ENCODE peak calls at places on chromosomes 16 and 17, in four cellular contexts. One of them, this sample, is unnamed.

GRCh38 chr17:7716901-7717755 is at the start of gene DNAH2:
- DNase-seq in astrocyte of the cerebellum: peak
- DNase-seq in A549: peak
- DNase-seq in mucosa of descending colon: peak
- DNase-seq in this sample: peak

GRCh38 chr17:42107597-42108576 is 4.6 kb downstream of the DHX58 start:
- DNase-seq in astrocyte of the cerebellum: no peak
- DNase-seq in A549: peak
- DNase-seq in mucosa of descending colon: peak
- DNase-seq in this sample: no peak

GRCh38 chr17:74968361-74968780 is 4.2 kb downstream of the HID1 start:
- DNase-seq in astrocyte of the cerebellum: no peak
- DNase-seq in mucosa of descending colon: peak
- DNase-seq in A549: no peak
- DNase-seq in this sample: no peak

GRCh38 chr17:57195790-57196460 is 60.4 kb upstream of the MSI2 start:
- DNase-seq in mucosa of descending colon: no peak
- DNase-seq in A549: no peak
- DNase-seq in astrocyte of the cerebellum: no peak
- DNase-seq in this sample: no peak

GRCh38 chr17:47813512-47814031 is 8.0 kb downstream of the OSBPL7 start:
- DNase-seq in A549: no peak
- DNase-seq in astrocyte of the cerebellum: no peak
- DNase-seq in mucosa of descending colon: no peak
- DNase-seq in this sample: no peak

GRCh38 chr16:88560722-88561484 is 9.3 kb upstream of the ZC3H18 start:
- DNase-seq in mucosa of descending colon: peak
- DNase-seq in A549: no peak
- DNase-seq in astrocyte of the cerebellum: peak
- DNase-seq in this sample: no peak

GRCh38 chr16:15041260-15042011 is 14.4 kb downstream of the NTAN1 start:
- DNase-seq in A549: no peak
- DNase-seq in astrocyte of the cerebellum: no peak
- DNase-seq in mucosa of descending colon: peak
- DNase-seq in this sample: no peak

GRCh38 chr17:18993876-18994275 is 10.7 kb downstream of the FAM83G start:
- DNase-seq in A549: no peak
- DNase-seq in astrocyte of the cerebellum: no peak
- DNase-seq in mucosa of descending colon: no peak
- DNase-seq in this sample: no peak

GRCh38 chr17:67585077-67585602 is 132.6 kb upstream of the NOL11 start:
- DNase-seq in A549: no peak
- DNase-seq in astrocyte of the cerebellum: no peak
- DNase-seq in mucosa of descending colon: no peak
- DNase-seq in this sample: no peak

GRCh38 chr17:77318491-77319210 is 177.9 kb downstream of the SEC14L1 start:
- DNase-seq in astrocyte of the cerebellum: no peak
- DNase-seq in mucosa of descending colon: peak
- DNase-seq in A549: no peak
- DNase-seq in this sample: no peak

DNA sequence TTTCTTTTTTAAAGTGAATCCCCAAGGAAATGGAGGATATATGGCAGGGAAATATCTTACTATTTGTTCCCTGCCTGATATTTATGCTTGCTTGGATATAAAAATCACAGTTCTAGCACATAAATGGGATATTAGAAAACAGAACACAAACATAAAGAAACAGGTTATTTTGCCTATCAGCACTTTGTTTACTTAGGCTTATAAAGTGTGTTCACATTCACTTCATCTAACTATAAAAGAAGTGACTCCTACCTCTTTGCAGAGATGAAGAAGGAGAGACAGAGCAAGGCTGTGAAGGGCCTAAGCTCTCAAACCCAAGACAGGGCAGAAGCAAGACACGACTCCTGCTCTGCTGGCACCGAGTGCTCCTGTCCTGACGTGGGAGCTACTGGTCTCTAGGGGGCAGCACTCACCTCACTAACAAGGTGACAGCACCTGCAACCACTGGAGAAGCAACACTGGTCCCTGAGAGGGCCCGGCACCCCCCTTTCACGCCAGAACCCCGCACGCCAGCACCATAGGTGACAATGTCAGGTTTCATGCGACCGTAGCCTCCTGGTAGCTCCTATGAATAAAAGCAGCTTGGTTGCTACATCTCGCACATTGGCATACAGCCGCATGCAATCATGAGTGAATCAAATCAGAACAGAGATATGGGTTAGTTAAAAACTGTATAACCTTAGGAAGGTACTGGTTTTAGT is 32.0 kb downstream of the MBTPS1 start:
- DNase-seq in A549: peak
- DNase-seq in astrocyte of the cerebellum: peak
- DNase-seq in mucosa of descending colon: peak
- DNase-seq in this sample: peak
- H3K4me3 ChIP-seq in A549: no peak
- H3K4me3 ChIP-seq in astrocyte of the cerebellum: no peak
- H3K4me3 ChIP-seq in mucosa of descending colon: no peak
- H3K4me3 ChIP-seq in this sample: no peak

GRCh38 chr16:54460254-54460860 is 173.8 kb upstream of the IRX3 start:
- DNase-seq in astrocyte of the cerebellum: no peak
- DNase-seq in A549: no peak
- DNase-seq in mucosa of descending colon: no peak
- DNase-seq in this sample: no peak
- H3K4me3 ChIP-seq in astrocyte of the cerebellum: no peak
- H3K4me3 ChIP-seq in A549: no peak
- H3K4me3 ChIP-seq in mucosa of descending colon: no peak
- H3K4me3 ChIP-seq in this sample: no peak

DNA sequence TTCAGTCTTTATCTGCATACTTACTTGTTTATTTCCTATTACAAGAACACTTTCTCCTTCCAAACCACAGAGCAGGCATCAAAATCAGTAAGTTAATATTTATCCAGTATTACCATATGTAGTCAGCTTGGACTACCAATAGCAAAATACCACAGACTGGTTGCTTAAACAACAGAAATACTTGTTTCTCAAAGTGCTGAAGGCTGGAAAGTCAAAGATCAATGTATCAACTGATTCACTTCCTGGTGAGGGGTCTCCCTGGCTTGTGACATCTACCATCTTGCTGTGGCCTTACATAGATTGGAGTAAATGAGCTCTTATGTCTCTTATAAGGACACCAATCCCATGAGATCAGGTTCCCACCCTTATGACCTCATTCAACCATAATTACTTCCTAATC is 2.6 kb downstream of the STXBP4 start:
- DNase-seq in mucosa of descending colon: no peak
- DNase-seq in A549: no peak
- DNase-seq in astrocyte of the cerebellum: no peak
- DNase-seq in this sample: no peak
- H3K4me3 ChIP-seq in mucosa of descending colon: no peak
- H3K4me3 ChIP-seq in A549: no peak
- H3K4me3 ChIP-seq in astrocyte of the cerebellum: no peak
- H3K4me3 ChIP-seq in this sample: no peak

GRCh38 chr17:1323336-1323735 is 43.9 kb downstream of the TRARG1 start:
- DNase-seq in astrocyte of the cerebellum: no peak
- DNase-seq in mucosa of descending colon: no peak
- DNase-seq in A549: no peak
- DNase-seq in this sample: no peak
- H3K4me3 ChIP-seq in astrocyte of the cerebellum: no peak
- H3K4me3 ChIP-seq in mucosa of descending colon: no peak
- H3K4me3 ChIP-seq in A549: no peak
- H3K4me3 ChIP-seq in this sample: no peak

GRCh38 chr17:17453088-17453487 is 23.7 kb upstream of the MED9 start:
- DNase-seq in astrocyte of the cerebellum: no peak
- DNase-seq in mucosa of descending colon: no peak
- DNase-seq in A549: no peak
- DNase-seq in this sample: no peak

GRCh38 chr17:17455173-17455572 is 21.6 kb upstream of the MED9 start:
- DNase-seq in astrocyte of the cerebellum: no peak
- DNase-seq in mucosa of descending colon: no peak
- DNase-seq in A549: no peak
- DNase-seq in this sample: no peak

GRCh38 chr17:17454276-17454675 is 22.5 kb upstream of the MED9 start:
- DNase-seq in A549: no peak
- DNase-seq in astrocyte of the cerebellum: no peak
- DNase-seq in mucosa of descending colon: no peak
- DNase-seq in this sample: no peak

GRCh38 chr17:17457680-17458079 is 19.1 kb upstream of the MED9 start:
- DNase-seq in mucosa of descending colon: peak
- DNase-seq in A549: no peak
- DNase-seq in astrocyte of the cerebellum: no peak
- DNase-seq in this sample: no peak

GRCh38 chr17:17456251-17456650 is 20.5 kb upstream of the MED9 start:
- DNase-seq in A549: no peak
- DNase-seq in mucosa of descending colon: no peak
- DNase-seq in astrocyte of the cerebellum: no peak
- DNase-seq in this sample: no peak
- H3K4me3 ChIP-seq in A549: no peak
- H3K4me3 ChIP-seq in mucosa of descending colon: no peak
- H3K4me3 ChIP-seq in astrocyte of the cerebellum: no peak
- H3K4me3 ChIP-seq in this sample: no peak

This sample was measured in skeletal muscle cell.